ENCODE peak calls at places on chromosomes 12 and 14, in five cellular contexts. L is HL-60, Z is transverse colon, T is cardiac muscle cell, Y is upper lobe of right lung. Q is an unnamed sample.

GRCh38 chr12:115375188-115375991 is 691.4 kb upstream of the TBX3 start:
- DNase-seq in L (no peak), Z (no peak), T (no peak), Y (no peak), Q (no peak)

GRCh38 chr14:98651042-98651441 is 621.0 kb downstream of the BCL11B start:
- DNase-seq in L (no peak), Z (no peak), T (no peak), Y (no peak), Q (no peak)

GRCh38 chr12:124538194-124539082 is 29.0 kb downstream of the NCOR2 start:
- DNase-seq in L (peak), Z (no peak), T (peak), Y (no peak), Q (no peak)

GRCh38 chr14:72946491-72946890 is 20.2 kb downstream of the DCAF4 start:
- DNase-seq in L (no peak), Z (no peak), T (no peak), Y (no peak), Q (no peak)

GRCh38 chr14:103141117-103141796 is 18.0 kb downstream of the TNFAIP2 start:
- DNase-seq in L (peak), Z (peak), T (peak), Y (no peak), Q (no peak)

GRCh38 chr14:55965851-55966250 is 152.4 kb upstream of the PELI2 start:
- DNase-seq in L (no peak), Z (no peak), T (no peak), Y (no peak), Q (no peak)

GRCh38 chr12:79217306-79217705 is 352.7 kb downstream of the SYT1 start:
- DNase-seq in L (no peak), Z (no peak), T (no peak), Y (no peak), Q (no peak)

GRCh38 chr12:17588968-17589367 is 501.0 kb downstream of the RERGL start:
- DNase-seq in L (no peak), Z (no peak), T (peak), Y (no peak), Q (no peak)

GRCh38 chr12:19972325-19973288 is 395.7 kb upstream of the PDE3A start:
- DNase-seq in L (no peak), Z (no peak), T (no peak), Y (no peak), Q (no peak)

GRCh38 chr12:116498471-116498870 is 60.7 kb upstream of the MAP1LC3B2 start:
- DNase-seq in L (no peak), Z (no peak), T (no peak), Y (no peak), Q (no peak)

GRCh38 chr14:24313912-24314311 is 2.6 kb downstream of the LTB4R start:
- DNase-seq in L (peak), Z (no peak), T (no peak), Y (no peak), Q (no peak)

GRCh38 chr14:20499108-20499507 is 6.2 kb upstream of the RNASE10 start:
- DNase-seq in L (peak), Z (no peak), T (no peak), Y (no peak), Q (no peak)

GRCh38 chr12:28021704-28022103 is 49.2 kb upstream of the PTHLH start:
- DNase-seq in L (no peak), Z (no peak), T (no peak), Y (no peak), Q (no peak)

GRCh38 chr12:56932867-56933266 is 1.3 kb downstream of the SDR9C7 start:
- DNase-seq in L (peak), Z (peak), T (no peak), Y (no peak), Q (no peak)

GRCh38 chr12:45914090-45914489 is 76.3 kb downstream of the SCAF11 start:
- DNase-seq in L (no peak), Z (no peak), T (no peak), Y (no peak), Q (peak)

GRCh38 chr12:92606956-92607355 is 95.8 kb upstream of the PLEKHG7 start:
- DNase-seq in L (no peak), Z (no peak), T (no peak), Y (no peak), Q (no peak)

GRCh38 chr14:76613616-76614015 is 147.7 kb upstream of the VASH1 start:
- DNase-seq in L (no peak), Z (no peak), T (no peak), Y (no peak), Q (no peak)

GRCh38 chr12:112107728-112108447 is 695 bp downstream of the NAA25 start:
- DNase-seq in L (peak), Z (peak), T (peak), Y (peak), Q (no peak)

GRCh38 chr14:24271134-24271833 is at the start of gene RABGGTA:
- DNase-seq in L (peak), Z (peak), T (peak), Y (peak), Q (peak)

GRCh38 chr12:45879363-45879895 is 110.9 kb downstream of the SCAF11 start:
- DNase-seq in L (no peak), Z (no peak), T (peak), Y (no peak), Q (no peak)

GRCh38 chr14:58098507-58098906 is 53.5 kb downstream of the ARMH4 start:
- DNase-seq in L (no peak), Z (peak), T (no peak), Y (no peak), Q (no peak)

DNA sequence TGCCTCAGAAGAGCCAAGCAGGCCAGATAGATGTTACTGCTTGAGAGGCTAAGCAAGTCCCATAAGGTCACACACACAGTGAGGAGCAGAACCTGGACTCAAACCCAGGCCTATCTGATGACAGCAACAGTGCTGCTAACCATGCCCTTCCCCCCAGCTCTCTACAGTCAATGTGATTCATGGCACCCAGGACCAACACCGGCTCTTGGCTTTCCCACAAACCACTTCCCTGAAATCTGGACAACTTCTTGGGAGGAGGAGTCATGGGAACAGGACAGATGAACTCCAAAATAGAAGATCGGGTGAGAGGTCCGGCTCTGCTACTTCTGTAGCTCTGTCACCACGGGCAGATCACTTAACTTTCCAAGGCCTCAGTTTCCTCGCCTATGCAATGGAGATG is 716 bp upstream of the PTGDR start:
- DNase-seq in L (no peak), Z (no peak), T (no peak), Y (no peak), Q (no peak)
- H3K27ac ChIP-seq in L (no peak), Z (peak), T (no peak), Y (no peak), Q (no peak)

GRCh38 chr12:121888478-121889266 is at the start of gene PSMD9:
- DNase-seq in L (peak), Z (peak), T (peak), Y (peak), Q (peak)

GRCh38 chr12:121889267-121889624 is 656 bp downstream of the PSMD9 start:
- DNase-seq in L (no peak), Z (no peak), T (no peak), Y (no peak), Q (no peak)

GRCh38 chr12:121892673-121893561 is 4.3 kb downstream of the PSMD9 start:
- DNase-seq in L (no peak), Z (no peak), T (no peak), Y (no peak), Q (no peak)

GRCh38 chr12:121883315-121883660 is 5.3 kb upstream of the PSMD9 start:
- DNase-seq in L (no peak), Z (no peak), T (peak), Y (no peak), Q (no peak)

DNA sequence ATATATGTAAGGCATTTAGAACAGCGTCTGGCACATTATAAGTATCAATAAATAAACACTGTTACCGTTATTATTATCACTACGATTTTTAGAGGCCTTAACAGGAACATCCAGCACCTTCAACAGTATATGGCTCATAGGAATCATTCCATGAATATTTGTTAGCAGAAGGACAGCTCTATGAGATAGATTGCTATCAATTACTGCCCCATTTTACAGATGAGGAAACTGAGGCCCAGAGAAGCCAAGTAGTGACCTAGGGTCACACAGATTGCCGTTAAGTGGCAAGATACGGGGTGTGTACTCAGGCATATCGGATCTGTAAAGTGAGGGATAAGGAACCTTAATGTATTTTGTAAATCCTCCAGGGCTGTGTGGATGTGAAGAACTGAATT is 510 bp upstream of the PSMD9 start:
- DNase-seq in L (no peak), Z (no peak), T (no peak), Y (no peak), Q (no peak)
- TF ChIP-seq CTCF in L (no peak), Z (peak), T (no peak), Y (no peak), Q (no peak)

GRCh38 chr12:252634-253033 is 10.0 kb downstream of the SLC6A13 start:
- DNase-seq in L (no peak), Z (no peak), T (no peak), Y (no peak), Q (no peak)
- H3K27ac ChIP-seq in L (no peak), Z (no peak), T (no peak), Y (no peak), Q (no peak)

DNA sequence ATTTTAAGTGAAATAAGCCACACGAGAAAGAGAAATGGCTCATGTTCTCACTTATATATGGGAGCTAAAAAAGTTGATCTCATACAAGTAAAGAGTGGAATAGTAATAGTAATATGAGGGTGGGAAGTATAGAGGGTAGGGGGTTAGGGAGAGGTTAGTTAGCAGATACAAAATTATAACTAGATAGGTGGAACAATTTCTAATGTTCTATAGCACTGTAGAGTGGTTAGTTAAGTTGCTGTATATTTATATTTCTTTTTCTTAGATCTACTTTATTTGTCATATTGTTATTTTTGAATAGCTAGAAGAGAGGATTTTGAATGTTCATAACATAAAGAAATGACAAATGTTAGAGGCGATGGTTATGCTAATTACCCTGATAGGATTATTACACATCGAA is 74.1 kb downstream of the MIA2 start:
- DNase-seq in L (no peak), Z (no peak), T (no peak), Y (no peak), Q (no peak)
- TF ChIP-seq CTCF in L (no peak), Z (no peak), T (no peak), Y (no peak), Q (no peak)

GRCh38 chr12:127273621-127274020 is 993.3 kb upstream of the TMEM132C start:
- DNase-seq in L (no peak), Z (no peak), T (no peak), Y (no peak), Q (no peak)

GRCh38 chr12:127268121-127268520 is 998.8 kb upstream of the TMEM132C start:
- DNase-seq in L (no peak), Z (no peak), T (no peak), Y (no peak), Q (no peak)

GRCh38 chr12:127270193-127270592 is 996.8 kb upstream of the TMEM132C start:
- DNase-seq in L (peak), Z (peak), T (no peak), Y (no peak), Q (no peak)

GRCh38 chr12:127271776-127272175 is 995.2 kb upstream of the TMEM132C start:
- DNase-seq in L (no peak), Z (no peak), T (no peak), Y (no peak), Q (no peak)

DNA sequence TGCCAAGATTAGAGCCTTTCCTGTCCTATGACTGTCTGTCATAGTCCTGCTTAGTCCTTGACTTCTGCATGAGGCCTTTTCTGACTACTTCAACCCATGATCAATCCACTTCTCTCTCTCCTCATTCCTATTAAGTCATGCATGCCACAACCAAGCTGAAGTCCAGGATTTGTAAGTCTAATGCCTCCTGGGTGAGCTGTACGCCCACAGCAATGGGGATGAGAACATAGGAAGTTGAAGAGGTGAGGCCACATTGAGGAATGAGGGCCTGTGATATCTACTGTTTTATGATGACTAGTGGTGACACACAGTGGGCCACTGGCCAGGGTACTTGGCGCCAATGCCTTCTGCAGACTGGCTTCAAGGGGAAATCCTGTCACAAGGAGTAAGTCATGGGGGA is 994.1 kb upstream of the TMEM132C start:
- DNase-seq in L (no peak), Z (no peak), T (no peak), Y (no peak), Q (peak)
- H3K27ac ChIP-seq in L (no peak), Z (no peak), T (no peak), Y (no peak), Q (peak)

Q was measured in AG04450.